ENCODE peak calls at places on chromosomes 3 and 15, in four cellular contexts. One of them, this sample, is unnamed.

GRCh38 chr3:124083990-124084389 is 92.1 kb upstream of the ROPN1 start:
- DNase-seq in kidney: no peak
- DNase-seq in DND-41: no peak
- DNase-seq in endothelial cell: no peak
- DNase-seq in this sample: no peak

GRCh38 chr3:192372001-192372400 is 355.3 kb downstream of the FGF12 start:
- DNase-seq in DND-41: no peak
- DNase-seq in endothelial cell: no peak
- DNase-seq in kidney: no peak
- DNase-seq in this sample: no peak

GRCh38 chr15:43293402-43293801 is 26.7 kb upstream of the TGM5 start:
- DNase-seq in endothelial cell: no peak
- DNase-seq in DND-41: no peak
- DNase-seq in kidney: no peak
- DNase-seq in this sample: peak

GRCh38 chr3:141894524-141895176 is 18.2 kb downstream of the ATP1B3 start:
- DNase-seq in DND-41: no peak
- DNase-seq in endothelial cell: no peak
- DNase-seq in kidney: no peak
- DNase-seq in this sample: no peak

GRCh38 chr3:119239421-119239820 is 1.3 kb downstream of the B4GALT4 start:
- DNase-seq in endothelial cell: no peak
- DNase-seq in DND-41: no peak
- DNase-seq in kidney: no peak
- DNase-seq in this sample: no peak

GRCh38 chr3:195160257-195160898 is 110.6 kb downstream of the XXYLT1 start:
- DNase-seq in kidney: no peak
- DNase-seq in DND-41: no peak
- DNase-seq in endothelial cell: no peak
- DNase-seq in this sample: peak

GRCh38 chr15:28998511-28998910 is 112.7 kb downstream of the APBA2 start:
- DNase-seq in kidney: no peak
- DNase-seq in endothelial cell: no peak
- DNase-seq in DND-41: no peak
- DNase-seq in this sample: no peak

GRCh38 chr3:14834121-14834520 is 15.4 kb downstream of the FGD5 start:
- DNase-seq in kidney: no peak
- DNase-seq in endothelial cell: no peak
- DNase-seq in DND-41: no peak
- DNase-seq in this sample: no peak

GRCh38 chr15:39539466-39539865 is 41.4 kb upstream of the THBS1 start:
- DNase-seq in DND-41: no peak
- DNase-seq in kidney: no peak
- DNase-seq in endothelial cell: no peak
- DNase-seq in this sample: no peak

GRCh38 chr15:52678468-52679231 is 538 bp downstream of the ATOSA start:
- DNase-seq in DND-41: peak
- DNase-seq in kidney: peak
- DNase-seq in endothelial cell: peak
- DNase-seq in this sample: peak

GRCh38 chr3:42032693-42033349 is 58.3 kb upstream of the TRAK1 start:
- DNase-seq in DND-41: no peak
- DNase-seq in endothelial cell: no peak
- DNase-seq in kidney: peak
- DNase-seq in this sample: no peak

GRCh38 chr3:185327052-185327451 is 35.9 kb upstream of the MAP3K13 start:
- DNase-seq in endothelial cell: no peak
- DNase-seq in kidney: no peak
- DNase-seq in DND-41: no peak
- DNase-seq in this sample: no peak

GRCh38 chr15:38496151-38496550 is 42.2 kb downstream of the FAM98B start:
- DNase-seq in kidney: no peak
- DNase-seq in endothelial cell: no peak
- DNase-seq in DND-41: no peak
- DNase-seq in this sample: no peak

GRCh38 chr3:138463724-138464489 is 29.5 kb downstream of the ESYT3 start:
- DNase-seq in DND-41: no peak
- DNase-seq in kidney: peak
- DNase-seq in endothelial cell: no peak
- DNase-seq in this sample: no peak

GRCh38 chr3:127757979-127758378 is 64.3 kb downstream of the MGLL start:
- DNase-seq in DND-41: no peak
- DNase-seq in endothelial cell: no peak
- DNase-seq in kidney: no peak
- DNase-seq in this sample: no peak

GRCh38 chr3:87873136-87873535 is 185.7 kb downstream of the CGGBP1 start:
- DNase-seq in kidney: no peak
- DNase-seq in endothelial cell: no peak
- DNase-seq in DND-41: no peak
- DNase-seq in this sample: no peak

GRCh38 chr15:100842756-100843730 is 36.6 kb upstream of the ALDH1A3 start:
- DNase-seq in DND-41: no peak
- DNase-seq in kidney: no peak
- DNase-seq in endothelial cell: no peak
- DNase-seq in this sample: no peak

GRCh38 chr15:63322541-63322940 is 45.1 kb downstream of the APH1B start:
- DNase-seq in DND-41: peak
- DNase-seq in endothelial cell: peak
- DNase-seq in kidney: no peak
- DNase-seq in this sample: peak

GRCh38 chr15:38696120-38696727 is 131.6 kb upstream of the RASGRP1 start:
- DNase-seq in kidney: no peak
- DNase-seq in endothelial cell: no peak
- DNase-seq in DND-41: peak
- DNase-seq in this sample: peak

GRCh38 chr3:187767266-187768032 is 22.2 kb upstream of the BCL6 start:
- DNase-seq in kidney: no peak
- DNase-seq in DND-41: no peak
- DNase-seq in endothelial cell: no peak
- DNase-seq in this sample: peak

GRCh38 chr15:39888809-39889208 is 31.3 kb downstream of the GPR176 start:
- DNase-seq in endothelial cell: no peak
- DNase-seq in DND-41: no peak
- DNase-seq in kidney: no peak
- DNase-seq in this sample: no peak

GRCh38 chr3:160677459-160677901 is 520 bp downstream of the ARL14 start:
- DNase-seq in DND-41: no peak
- DNase-seq in kidney: no peak
- DNase-seq in endothelial cell: no peak
- DNase-seq in this sample: no peak

GRCh38 chr3:46184469-46184868 is 23.6 kb downstream of the CCR1 start:
- DNase-seq in DND-41: no peak
- DNase-seq in kidney: no peak
- DNase-seq in endothelial cell: no peak
- DNase-seq in this sample: peak

GRCh38 chr3:6737223-6737994 is 123.5 kb upstream of the GRM7 start:
- DNase-seq in kidney: no peak
- DNase-seq in endothelial cell: no peak
- DNase-seq in DND-41: peak
- DNase-seq in this sample: peak
- TF ChIP-seq CTCF in kidney: no peak
- TF ChIP-seq CTCF in endothelial cell: no peak
- TF ChIP-seq CTCF in DND-41: no peak
- TF ChIP-seq CTCF in this sample: no peak

DNA sequence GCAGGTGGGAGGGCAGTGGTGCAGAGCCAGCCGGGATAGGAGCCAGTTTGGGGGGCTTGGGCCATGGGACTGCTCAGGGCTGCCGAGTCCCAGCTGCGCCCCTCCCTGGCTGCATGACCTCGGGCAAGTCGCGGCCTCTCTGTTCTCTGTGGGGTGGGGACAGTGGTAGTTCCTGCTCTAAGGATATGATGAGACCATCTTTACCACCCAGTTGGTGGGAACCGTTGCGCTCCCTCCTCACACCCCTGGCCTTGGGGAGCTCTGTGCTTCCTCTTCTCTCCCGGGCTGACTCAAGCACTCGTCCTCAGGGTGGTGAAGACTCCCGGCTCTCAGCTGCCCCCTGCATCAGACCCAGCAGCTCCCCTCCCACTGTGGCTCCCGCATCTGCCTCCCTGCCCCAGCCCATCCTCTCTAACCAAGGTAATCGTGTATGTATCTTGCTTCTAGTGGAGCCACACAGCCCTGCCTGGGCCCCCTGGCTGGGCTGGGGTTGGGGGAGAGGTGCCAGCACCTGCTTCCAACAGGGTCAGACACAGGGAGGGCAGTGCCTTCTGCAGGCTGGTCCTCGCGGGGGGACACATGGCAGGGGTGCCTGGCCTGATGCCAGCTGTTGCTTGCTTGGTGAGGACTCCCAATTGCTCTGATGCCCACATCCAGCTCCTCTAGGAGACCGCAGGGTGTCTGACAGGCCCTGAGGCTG is 15.1 kb upstream of the STAB1 start:
- DNase-seq in kidney: peak
- DNase-seq in endothelial cell: no peak
- DNase-seq in DND-41: no peak
- DNase-seq in this sample: no peak
- TF ChIP-seq CTCF in kidney: no peak
- TF ChIP-seq CTCF in endothelial cell: no peak
- TF ChIP-seq CTCF in DND-41: no peak
- TF ChIP-seq CTCF in this sample: no peak

GRCh38 chr3:13574798-13575451 is 26.0 kb downstream of the FBLN2 start:
- DNase-seq in endothelial cell: no peak
- DNase-seq in kidney: no peak
- DNase-seq in DND-41: no peak
- DNase-seq in this sample: peak
- TF ChIP-seq CTCF in endothelial cell: no peak
- TF ChIP-seq CTCF in kidney: no peak
- TF ChIP-seq CTCF in DND-41: no peak
- TF ChIP-seq CTCF in this sample: no peak

DNA sequence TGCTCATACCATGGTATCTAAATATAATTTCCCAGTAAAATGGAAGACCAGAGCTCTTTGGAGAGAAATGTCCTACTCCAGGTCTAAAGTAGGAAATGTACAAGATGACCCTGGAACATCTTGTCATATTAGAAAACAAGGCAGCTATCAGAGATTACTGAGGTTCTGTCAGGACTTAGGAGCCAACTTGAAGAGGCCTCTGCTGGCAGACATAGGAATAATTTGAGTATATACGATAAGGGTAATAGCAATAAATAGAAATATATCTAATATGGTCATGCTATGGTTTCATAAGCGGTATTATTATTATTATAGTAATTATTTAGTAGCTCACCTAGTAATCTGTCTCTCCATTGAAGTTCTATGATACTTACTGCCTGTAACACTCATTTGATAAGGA is 224.2 kb downstream of the SOX2 start:
- DNase-seq in kidney: no peak
- DNase-seq in endothelial cell: no peak
- DNase-seq in DND-41: no peak
- DNase-seq in this sample: no peak
- TF ChIP-seq CTCF in kidney: no peak
- TF ChIP-seq CTCF in endothelial cell: no peak
- TF ChIP-seq CTCF in DND-41: no peak
- TF ChIP-seq CTCF in this sample: no peak

This sample was measured in cardiac muscle cell.